ENCODE peak calls at places on chromosomes 12 and 14, in nine cellular contexts. One of them, this sample, is unnamed.

GRCh38 chr14:92531151-92531873 is 17.7 kb downstream of the RIN3 start:
- DNase-seq in keratinocyte: no peak
- DNase-seq in OCI-LY7: no peak
- DNase-seq in gastrocnemius medialis: no peak
- DNase-seq in psoas muscle: no peak
- DNase-seq in breast epithelium: no peak
- DNase-seq in stomach: no peak
- DNase-seq in GM23338: no peak
- DNase-seq in HCT116: no peak
- DNase-seq in this sample: peak; percentile 63

GRCh38 chr14:100048786-100049185 is 16.4 kb upstream of the EVL start:
- DNase-seq in keratinocyte: no peak
- DNase-seq in OCI-LY7: no peak
- DNase-seq in gastrocnemius medialis: no peak
- DNase-seq in psoas muscle: no peak
- DNase-seq in breast epithelium: no peak
- DNase-seq in stomach: no peak
- DNase-seq in GM23338: no peak
- DNase-seq in HCT116: no peak
- DNase-seq in this sample: no peak

GRCh38 chr12:116717466-116718457 is 20.1 kb downstream of the SPRING1 start:
- DNase-seq in keratinocyte: no peak
- DNase-seq in OCI-LY7: no peak
- DNase-seq in gastrocnemius medialis: peak; percentile 87
- DNase-seq in psoas muscle: peak; percentile 92
- DNase-seq in breast epithelium: no peak
- DNase-seq in stomach: no peak
- DNase-seq in GM23338: no peak
- DNase-seq in HCT116: no peak
- DNase-seq in this sample: no peak

GRCh38 chr12:52645982-52646381 is 6.0 kb downstream of the KRT2 start:
- DNase-seq in keratinocyte: no peak
- DNase-seq in OCI-LY7: no peak
- DNase-seq in gastrocnemius medialis: no peak
- DNase-seq in psoas muscle: no peak
- DNase-seq in breast epithelium: peak; percentile 11
- DNase-seq in stomach: no peak
- DNase-seq in GM23338: no peak
- DNase-seq in HCT116: no peak
- DNase-seq in this sample: no peak

GRCh38 chr12:75868501-75868900 is 163.1 kb downstream of the PHLDA1 start:
- DNase-seq in keratinocyte: no peak
- DNase-seq in OCI-LY7: no peak
- DNase-seq in gastrocnemius medialis: no peak
- DNase-seq in psoas muscle: no peak
- DNase-seq in breast epithelium: no peak
- DNase-seq in stomach: no peak
- DNase-seq in GM23338: no peak
- DNase-seq in HCT116: no peak
- DNase-seq in this sample: no peak

GRCh38 chr14:23883684-23884540 is 69.7 kb upstream of the DHRS4 start:
- DNase-seq in keratinocyte: no peak
- DNase-seq in OCI-LY7: no peak
- DNase-seq in gastrocnemius medialis: no peak
- DNase-seq in psoas muscle: no peak
- DNase-seq in breast epithelium: no peak
- DNase-seq in stomach: peak; percentile 32
- DNase-seq in GM23338: peak; percentile 12
- DNase-seq in HCT116: no peak
- DNase-seq in this sample: no peak

GRCh38 chr14:74825008-74825407 is 50.9 kb downstream of the PROX2 start:
- DNase-seq in keratinocyte: no peak
- DNase-seq in OCI-LY7: peak; percentile 21
- DNase-seq in gastrocnemius medialis: no peak
- DNase-seq in psoas muscle: no peak
- DNase-seq in breast epithelium: no peak
- DNase-seq in stomach: no peak
- DNase-seq in GM23338: no peak
- DNase-seq in HCT116: no peak
- DNase-seq in this sample: no peak

GRCh38 chr12:124744659-124745467 is 118.8 kb downstream of the SCARB1 start:
- DNase-seq in keratinocyte: no peak
- DNase-seq in OCI-LY7: peak; percentile 79
- DNase-seq in gastrocnemius medialis: no peak
- DNase-seq in psoas muscle: peak; percentile 67
- DNase-seq in breast epithelium: no peak
- DNase-seq in stomach: no peak
- DNase-seq in GM23338: peak; percentile 82
- DNase-seq in HCT116: peak; percentile 76
- DNase-seq in this sample: no peak

GRCh38 chr14:68761391-68761790 is 31.5 kb downstream of the ZFP36L1 start:
- DNase-seq in keratinocyte: no peak
- DNase-seq in OCI-LY7: no peak
- DNase-seq in gastrocnemius medialis: no peak
- DNase-seq in psoas muscle: no peak
- DNase-seq in breast epithelium: no peak
- DNase-seq in stomach: no peak
- DNase-seq in GM23338: no peak
- DNase-seq in HCT116: no peak
- DNase-seq in this sample: no peak

GRCh38 chr14:68766299-68767247 is 26.3 kb downstream of the ZFP36L1 start:
- DNase-seq in keratinocyte: no peak
- DNase-seq in OCI-LY7: no peak
- DNase-seq in gastrocnemius medialis: no peak
- DNase-seq in psoas muscle: no peak
- DNase-seq in breast epithelium: no peak
- DNase-seq in stomach: no peak
- DNase-seq in GM23338: no peak
- DNase-seq in HCT116: no peak
- DNase-seq in this sample: no peak

GRCh38 chr14:68760771-68761170 is 32.1 kb downstream of the ZFP36L1 start:
- DNase-seq in keratinocyte: no peak
- DNase-seq in OCI-LY7: no peak
- DNase-seq in gastrocnemius medialis: no peak
- DNase-seq in psoas muscle: no peak
- DNase-seq in breast epithelium: no peak
- DNase-seq in stomach: no peak
- DNase-seq in GM23338: no peak
- DNase-seq in HCT116: no peak
- DNase-seq in this sample: no peak

GRCh38 chr14:68759912-68760311 is 33.0 kb downstream of the ZFP36L1 start:
- DNase-seq in keratinocyte: no peak
- DNase-seq in OCI-LY7: no peak
- DNase-seq in gastrocnemius medialis: no peak
- DNase-seq in psoas muscle: no peak
- DNase-seq in breast epithelium: no peak
- DNase-seq in stomach: no peak
- DNase-seq in GM23338: no peak
- DNase-seq in HCT116: no peak
- DNase-seq in this sample: no peak

DNA sequence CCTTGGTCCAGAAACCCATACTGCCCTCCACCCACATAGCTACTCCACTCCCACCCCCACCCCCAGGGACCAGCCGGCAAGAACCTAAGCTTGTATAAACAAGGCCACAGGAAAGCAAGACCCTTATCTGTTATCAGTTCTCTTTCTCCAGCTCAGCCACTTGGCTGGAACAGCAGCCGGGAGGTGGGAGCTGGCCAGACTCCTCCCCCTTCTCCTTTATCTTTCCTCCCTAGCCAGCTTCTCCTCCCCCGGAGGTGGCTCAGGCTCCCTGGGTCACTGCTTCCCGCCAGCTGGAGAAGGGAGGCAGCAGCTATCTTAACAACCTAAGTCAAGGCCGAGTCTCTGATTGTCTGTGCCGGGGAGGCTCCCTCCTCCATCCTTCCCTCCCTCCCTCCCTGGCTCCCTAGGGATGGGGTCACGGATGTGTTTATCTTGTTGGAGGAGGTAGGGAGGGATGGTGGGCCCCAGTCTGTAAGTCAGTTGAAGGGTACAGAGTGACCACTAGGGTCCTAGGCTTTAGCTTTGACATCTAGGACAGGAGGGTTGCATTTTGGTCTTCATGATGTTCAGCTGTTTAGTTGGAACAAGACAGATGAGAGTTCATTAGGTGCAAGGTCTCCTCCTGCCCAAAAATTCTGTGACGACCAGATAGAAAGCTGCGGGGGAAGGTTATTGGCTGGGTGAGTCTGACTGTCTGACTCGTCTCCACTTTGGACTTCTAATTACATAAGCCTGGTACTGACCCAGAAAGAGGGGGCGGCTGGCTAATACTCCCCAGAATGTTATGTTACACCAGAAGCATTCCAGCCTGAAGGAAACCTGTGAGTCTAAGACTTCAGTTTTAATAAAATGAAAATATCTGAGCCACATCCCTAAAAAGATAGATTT is 29.7 kb downstream of the ZFP36L1 start:
- DNase-seq in keratinocyte: no peak
- DNase-seq in OCI-LY7: no peak
- DNase-seq in gastrocnemius medialis: no peak
- DNase-seq in psoas muscle: peak; percentile 67
- DNase-seq in breast epithelium: peak; percentile 67
- DNase-seq in stomach: peak; percentile 87
- DNase-seq in GM23338: peak; percentile 72
- DNase-seq in HCT116: no peak
- DNase-seq in this sample: peak; percentile 54
- TF ChIP-seq CTCF in keratinocyte: no peak
- TF ChIP-seq CTCF in OCI-LY7: no peak
- TF ChIP-seq CTCF in gastrocnemius medialis: no peak
- TF ChIP-seq CTCF in psoas muscle: no peak
- TF ChIP-seq CTCF in breast epithelium: no peak
- TF ChIP-seq CTCF in stomach: no peak
- TF ChIP-seq CTCF in GM23338: no peak
- TF ChIP-seq CTCF in HCT116: no peak
- TF ChIP-seq CTCF in this sample: no peak

GRCh38 chr12:120093592-120094355 is 22.8 kb downstream of the RAB35 start:
- DNase-seq in keratinocyte: no peak
- DNase-seq in OCI-LY7: no peak
- DNase-seq in gastrocnemius medialis: no peak
- DNase-seq in psoas muscle: peak; percentile 47
- DNase-seq in breast epithelium: no peak
- DNase-seq in stomach: no peak
- DNase-seq in GM23338: peak; percentile 89
- DNase-seq in HCT116: no peak
- DNase-seq in this sample: peak; percentile 28
- H3K4me3 ChIP-seq in keratinocyte: no peak overlapping the region
- H3K4me3 ChIP-seq in OCI-LY7: no peak overlapping the region
- H3K4me3 ChIP-seq in gastrocnemius medialis: no peak overlapping the region
- H3K4me3 ChIP-seq in psoas muscle: no peak overlapping the region
- H3K4me3 ChIP-seq in breast epithelium: no peak overlapping the region
- H3K4me3 ChIP-seq in stomach: no peak overlapping the region
- H3K4me3 ChIP-seq in GM23338: peak overlapping the region; percentile 35
- H3K4me3 ChIP-seq in HCT116: no peak overlapping the region
- H3K4me3 ChIP-seq in this sample: no peak overlapping the region

DNA sequence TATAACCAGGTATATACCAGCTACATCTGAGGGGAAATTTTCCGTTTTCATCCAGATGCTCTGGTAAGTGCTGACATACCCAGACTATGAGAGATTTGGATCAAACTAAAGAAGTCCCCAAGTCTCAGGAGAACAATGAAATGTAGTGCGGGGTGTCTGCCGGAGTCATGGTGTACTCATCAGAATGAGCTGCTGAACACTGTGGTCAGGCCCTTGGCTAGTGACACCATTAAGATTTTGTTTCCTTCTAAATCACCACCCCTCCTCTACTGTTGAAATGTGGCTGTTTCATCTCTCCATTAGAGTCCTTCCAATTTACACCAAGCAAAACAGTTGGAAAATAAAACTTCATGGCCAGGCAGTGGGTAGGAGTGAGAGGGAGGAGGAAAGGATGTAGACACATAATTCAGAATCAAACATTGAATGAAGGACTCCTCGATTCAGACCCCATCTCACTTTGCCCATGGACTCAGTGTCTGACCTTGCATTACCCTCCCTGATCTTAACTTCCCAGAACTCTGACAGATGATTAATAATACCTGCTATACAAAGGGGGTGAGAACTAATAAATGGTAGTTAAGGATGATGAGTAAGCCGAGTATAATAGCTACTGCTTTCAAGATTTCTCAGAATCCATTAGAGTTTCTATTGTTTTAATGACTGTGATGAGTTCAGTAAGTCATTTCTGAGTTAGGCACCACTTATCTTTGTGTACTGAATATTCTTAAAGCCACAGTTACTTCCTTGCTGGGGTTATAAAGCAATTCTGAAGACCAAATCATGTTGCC is 127.4 kb downstream of the CRADD start:
- DNase-seq in keratinocyte: no peak
- DNase-seq in OCI-LY7: no peak
- DNase-seq in gastrocnemius medialis: no peak
- DNase-seq in psoas muscle: no peak
- DNase-seq in breast epithelium: no peak
- DNase-seq in stomach: no peak
- DNase-seq in GM23338: no peak
- DNase-seq in HCT116: no peak
- DNase-seq in this sample: no peak
- H3K4me1 ChIP-seq in keratinocyte: peaks cover 37% of the 10 kb centered on the region
- H3K4me1 ChIP-seq in OCI-LY7: no peaks in the 10 kb centered on the region
- H3K4me1 ChIP-seq in gastrocnemius medialis: peaks cover 22% of the 10 kb centered on the region
- H3K4me1 ChIP-seq in psoas muscle: peaks cover 35% of the 10 kb centered on the region
- H3K4me1 ChIP-seq in breast epithelium: peaks cover 4% of the 10 kb centered on the region
- H3K4me1 ChIP-seq in stomach: no peaks in the 10 kb centered on the region
- H3K4me1 ChIP-seq in GM23338: peaks cover 5% of the 10 kb centered on the region
- H3K4me1 ChIP-seq in HCT116: no peaks in the 10 kb centered on the region
- H3K4me1 ChIP-seq in this sample: no peaks in the 10 kb centered on the region

GRCh38 chr12:18358077-18358476 is 96.8 kb downstream of the PIK3C2G start:
- DNase-seq in keratinocyte: no peak
- DNase-seq in OCI-LY7: no peak
- DNase-seq in gastrocnemius medialis: no peak
- DNase-seq in psoas muscle: no peak
- DNase-seq in breast epithelium: no peak
- DNase-seq in stomach: no peak
- DNase-seq in GM23338: no peak
- DNase-seq in HCT116: no peak
- DNase-seq in this sample: no peak

GRCh38 chr12:18363321-18363720 is 102.0 kb downstream of the PIK3C2G start:
- DNase-seq in keratinocyte: no peak
- DNase-seq in OCI-LY7: no peak
- DNase-seq in gastrocnemius medialis: no peak
- DNase-seq in psoas muscle: no peak
- DNase-seq in breast epithelium: no peak
- DNase-seq in stomach: no peak
- DNase-seq in GM23338: peak; percentile 19
- DNase-seq in HCT116: no peak
- DNase-seq in this sample: no peak

GRCh38 chr12:18358930-18359329 is 97.6 kb downstream of the PIK3C2G start:
- DNase-seq in keratinocyte: no peak
- DNase-seq in OCI-LY7: no peak
- DNase-seq in gastrocnemius medialis: no peak
- DNase-seq in psoas muscle: no peak
- DNase-seq in breast epithelium: no peak
- DNase-seq in stomach: no peak
- DNase-seq in GM23338: no peak
- DNase-seq in HCT116: no peak
- DNase-seq in this sample: no peak

DNA sequence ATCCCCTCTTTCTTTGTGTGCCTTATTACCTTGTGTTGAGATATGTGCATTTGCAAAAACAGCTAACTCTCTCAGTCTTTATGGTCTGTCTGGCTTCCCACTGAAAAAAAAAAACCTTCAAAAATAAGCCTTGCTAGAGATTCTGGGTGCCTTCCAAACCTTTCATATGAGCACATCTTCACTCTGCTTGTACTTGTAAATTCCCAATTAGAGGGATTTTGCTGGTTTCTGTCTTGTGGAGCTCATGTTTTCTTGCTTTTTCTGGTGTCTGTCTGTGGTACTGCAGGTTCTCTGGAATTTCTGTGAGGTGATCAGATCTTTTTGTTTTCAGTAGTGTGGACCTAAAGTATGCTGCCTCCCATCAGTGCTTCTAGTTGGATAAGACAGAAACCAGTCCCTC is 100.1 kb downstream of the PIK3C2G start:
- DNase-seq in keratinocyte: no peak
- DNase-seq in OCI-LY7: no peak
- DNase-seq in gastrocnemius medialis: no peak
- DNase-seq in psoas muscle: no peak
- DNase-seq in breast epithelium: no peak
- DNase-seq in stomach: no peak
- DNase-seq in GM23338: no peak
- DNase-seq in HCT116: no peak
- DNase-seq in this sample: no peak
- TF ChIP-seq CTCF in keratinocyte: no peak
- TF ChIP-seq CTCF in OCI-LY7: no peak
- TF ChIP-seq CTCF in gastrocnemius medialis: no peak
- TF ChIP-seq CTCF in psoas muscle: no peak
- TF ChIP-seq CTCF in breast epithelium: no peak
- TF ChIP-seq CTCF in stomach: no peak
- TF ChIP-seq CTCF in GM23338: no peak
- TF ChIP-seq CTCF in HCT116: no peak
- TF ChIP-seq CTCF in this sample: no peak